ENCODE peak calls at places on chromosome 22, in four cellular contexts. N, U, D and O are unnamed samples.
A peak's percentile ranks its signal among the peaks of the same experiment; 100 is the strongest.

GRCh38 chr22:38901111-38901641 is 29.2 kb upstream of the CBX6 start:
- DNase-seq in D (no peak), U (no peak), N (no peak), O (no peak)

GRCh38 chr22:30285846-30286200 is 3.5 kb downstream of the CASTOR1 start:
- DNase-seq in D (no peak), N (no peak), U (no peak), O (peak; percentile 48)

GRCh38 chr22:50621491-50621880 is 6.5 kb downstream of the ARSA start:
- DNase-seq in U (no peak), N (no peak), D (peak; percentile 11), O (no peak)

GRCh38 chr22:41762980-41763779 is 37.3 kb upstream of the CCDC134 start:
- DNase-seq in D (no peak), N (peak; percentile 4), U (no peak), O (no peak)

GRCh38 chr22:35043251-35043931 is 22.6 kb upstream of the ISX start:
- DNase-seq in N (no peak), D (peak; percentile 28), U (no peak), O (no peak)

GRCh38 chr22:30875481-30876215 is 92.9 kb downstream of the MORC2 start:
- DNase-seq in U (peak; percentile 47), D (no peak), N (peak; percentile 36), O (peak; percentile 19)

GRCh38 chr22:47564651-47565050 is 802.2 kb downstream of the TBC1D22A start:
- DNase-seq in N (no peak), U (no peak), D (peak; percentile 40), O (no peak)

GRCh38 chr22:21445437-21446127 is 21.6 kb upstream of the TMEM191C start:
- DNase-seq in D (no peak), U (peak; percentile 64), N (no peak), O (no peak)

GRCh38 chr22:25508761-25509321 is 55.6 kb upstream of the GRK3 start:
- DNase-seq in D (no peak), N (no peak), U (no peak), O (no peak)

GRCh38 chr22:44019846-44020245 is 4.3 kb upstream of the PARVB start:
- DNase-seq in D (no peak), N (no peak), U (peak; percentile 9), O (no peak)

GRCh38 chr22:36816635-36817428 is at the start of gene PVALB:
- DNase-seq in U (no peak), D (peak; percentile 23), N (no peak), O (no peak)

GRCh38 chr22:16915711-16916110 is 90.5 kb upstream of the XKR3 start:
- DNase-seq in U (no peak), D (peak; percentile 13), N (no peak), O (no peak)

GRCh38 chr22:46042786-46043185 is 65.8 kb upstream of the WNT7B start:
- DNase-seq in D (no peak), N (no peak), U (peak; percentile 30), O (peak; percentile 59)

GRCh38 chr22:49998718-49999062 is 13.9 kb downstream of the IL17REL start:
- DNase-seq in U (peak; percentile 55), D (no peak), N (no peak), O (no peak)

GRCh38 chr22:41555325-41555724 is 5.5 kb upstream of the CSDC2 start:
- DNase-seq in N (no peak), U (no peak), D (no peak), O (no peak)